ENCODE peak calls at places on chromosome 13, in ten cellular contexts. One of them, this sample, is unnamed.

GRCh38 chr13:75173457-75174356 is 308.3 kb downstream of the TBC1D4 start:
- DNase-seq in mesothelial cell of epicardium: no peak
- DNase-seq in endodermal cell: peak; percentile 50
- DNase-seq in mucosa of descending colon: no peak
- DNase-seq in fibroblast of the aortic adventitia: no peak
- DNase-seq in astrocyte: no peak
- DNase-seq in pancreas: no peak
- DNase-seq in heart right ventricle: no peak
- DNase-seq in bronchial epithelial cell: no peak
- DNase-seq in fibroblast of lung: no peak
- DNase-seq in this sample: no peak

GRCh38 chr13:23146811-23147245 is 34.0 kb upstream of the SGCG start:
- DNase-seq in mesothelial cell of epicardium: no peak
- DNase-seq in endodermal cell: no peak
- DNase-seq in mucosa of descending colon: no peak
- DNase-seq in fibroblast of the aortic adventitia: no peak
- DNase-seq in astrocyte: no peak
- DNase-seq in pancreas: no peak
- DNase-seq in heart right ventricle: no peak
- DNase-seq in bronchial epithelial cell: peak; percentile 48
- DNase-seq in fibroblast of lung: peak; percentile 82
- DNase-seq in this sample: no peak

GRCh38 chr13:28408235-28408848 is 86.6 kb downstream of the FLT1 start:
- DNase-seq in mesothelial cell of epicardium: no peak
- DNase-seq in endodermal cell: no peak
- DNase-seq in mucosa of descending colon: peak; percentile 5
- DNase-seq in fibroblast of the aortic adventitia: no peak
- DNase-seq in astrocyte: no peak
- DNase-seq in pancreas: no peak
- DNase-seq in heart right ventricle: peak; percentile 88
- DNase-seq in bronchial epithelial cell: no peak
- DNase-seq in fibroblast of lung: no peak
- DNase-seq in this sample: no peak

GRCh38 chr13:58999851-59000250 is 1163.9 kb downstream of the DIAPH3 start:
- DNase-seq in mesothelial cell of epicardium: no peak
- DNase-seq in endodermal cell: no peak
- DNase-seq in mucosa of descending colon: no peak
- DNase-seq in fibroblast of the aortic adventitia: no peak
- DNase-seq in astrocyte: peak; percentile 31
- DNase-seq in pancreas: no peak
- DNase-seq in heart right ventricle: no peak
- DNase-seq in bronchial epithelial cell: no peak
- DNase-seq in fibroblast of lung: no peak
- DNase-seq in this sample: no peak

GRCh38 chr13:99153219-99153618 is 47.4 kb upstream of the UBAC2 start:
- DNase-seq in mesothelial cell of epicardium: no peak
- DNase-seq in endodermal cell: no peak
- DNase-seq in mucosa of descending colon: no peak
- DNase-seq in fibroblast of the aortic adventitia: peak; percentile 73
- DNase-seq in astrocyte: peak; percentile 51
- DNase-seq in pancreas: no peak
- DNase-seq in heart right ventricle: no peak
- DNase-seq in bronchial epithelial cell: peak; percentile 35
- DNase-seq in fibroblast of lung: no peak
- DNase-seq in this sample: no peak

GRCh38 chr13:91778123-91778522 is 379.7 kb downstream of the GPC5 start:
- DNase-seq in mesothelial cell of epicardium: no peak
- DNase-seq in endodermal cell: no peak
- DNase-seq in mucosa of descending colon: no peak
- DNase-seq in fibroblast of the aortic adventitia: no peak
- DNase-seq in astrocyte: no peak
- DNase-seq in pancreas: no peak
- DNase-seq in heart right ventricle: no peak
- DNase-seq in bronchial epithelial cell: no peak
- DNase-seq in fibroblast of lung: no peak
- DNase-seq in this sample: no peak

GRCh38 chr13:91193358-91193757 is 154.1 kb upstream of the MIR17HG start:
- DNase-seq in mesothelial cell of epicardium: no peak
- DNase-seq in endodermal cell: no peak
- DNase-seq in mucosa of descending colon: no peak
- DNase-seq in fibroblast of the aortic adventitia: no peak
- DNase-seq in astrocyte: no peak
- DNase-seq in pancreas: no peak
- DNase-seq in heart right ventricle: no peak
- DNase-seq in bronchial epithelial cell: no peak
- DNase-seq in fibroblast of lung: no peak
- DNase-seq in this sample: no peak

GRCh38 chr13:51168623-51169022 is 53.6 kb upstream of the FAM124A start:
- DNase-seq in mesothelial cell of epicardium: no peak
- DNase-seq in endodermal cell: peak; percentile 76
- DNase-seq in mucosa of descending colon: no peak
- DNase-seq in fibroblast of the aortic adventitia: no peak
- DNase-seq in astrocyte: no peak
- DNase-seq in pancreas: no peak
- DNase-seq in heart right ventricle: no peak
- DNase-seq in bronchial epithelial cell: no peak
- DNase-seq in fibroblast of lung: no peak
- DNase-seq in this sample: no peak

GRCh38 chr13:34779171-34779570 is 162.9 kb upstream of the NBEA start:
- DNase-seq in mesothelial cell of epicardium: no peak
- DNase-seq in endodermal cell: no peak
- DNase-seq in mucosa of descending colon: no peak
- DNase-seq in fibroblast of the aortic adventitia: no peak
- DNase-seq in astrocyte: no peak
- DNase-seq in pancreas: no peak
- DNase-seq in heart right ventricle: no peak
- DNase-seq in bronchial epithelial cell: no peak
- DNase-seq in fibroblast of lung: no peak
- DNase-seq in this sample: no peak

DNA sequence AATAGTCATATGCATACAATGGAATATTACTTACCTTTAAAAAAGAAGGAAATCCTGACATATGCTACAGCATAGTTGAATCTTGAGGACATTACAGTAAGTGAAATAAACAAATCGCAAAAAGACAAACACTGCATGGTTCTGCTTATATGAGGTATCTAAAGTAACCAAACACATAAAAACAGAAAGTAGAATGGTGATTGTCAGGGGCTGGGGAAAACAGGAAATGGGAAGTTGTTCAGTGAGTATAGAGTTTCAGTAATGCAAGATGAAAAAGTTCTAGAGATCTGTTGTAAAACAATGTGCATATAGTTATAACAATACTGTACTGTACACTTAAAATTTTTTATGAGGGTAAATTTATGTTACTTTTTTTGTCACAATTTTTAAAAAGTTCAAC is 219.4 kb downstream of the KLF5 start:
- DNase-seq in mesothelial cell of epicardium: no peak
- DNase-seq in endodermal cell: no peak
- DNase-seq in mucosa of descending colon: no peak
- DNase-seq in fibroblast of the aortic adventitia: no peak
- DNase-seq in astrocyte: no peak
- DNase-seq in pancreas: no peak
- DNase-seq in heart right ventricle: no peak
- DNase-seq in bronchial epithelial cell: no peak
- DNase-seq in fibroblast of lung: no peak
- DNase-seq in this sample: no peak
- TF ChIP-seq CTCF in mesothelial cell of epicardium: no peak
- TF ChIP-seq CTCF in endodermal cell: no peak
- TF ChIP-seq CTCF in mucosa of descending colon: no peak
- TF ChIP-seq CTCF in fibroblast of the aortic adventitia: no peak
- TF ChIP-seq CTCF in astrocyte: no peak
- TF ChIP-seq CTCF in pancreas: no peak
- TF ChIP-seq CTCF in heart right ventricle: no peak
- TF ChIP-seq CTCF in bronchial epithelial cell: no peak
- TF ChIP-seq CTCF in fibroblast of lung: no peak
- TF ChIP-seq CTCF in this sample: no peak

GRCh38 chr13:112894673-112895481 is 74.1 kb upstream of the MCF2L start:
- DNase-seq in mesothelial cell of epicardium: no peak
- DNase-seq in endodermal cell: peak; percentile 87
- DNase-seq in mucosa of descending colon: no peak
- DNase-seq in fibroblast of the aortic adventitia: no peak
- DNase-seq in astrocyte: no peak
- DNase-seq in pancreas: peak; percentile 86
- DNase-seq in heart right ventricle: no peak
- DNase-seq in bronchial epithelial cell: no peak
- DNase-seq in fibroblast of lung: no peak
- DNase-seq in this sample: no peak

GRCh38 chr13:112895521-112896465 is 73.2 kb upstream of the MCF2L start:
- DNase-seq in mesothelial cell of epicardium: no peak
- DNase-seq in endodermal cell: no peak
- DNase-seq in mucosa of descending colon: no peak
- DNase-seq in fibroblast of the aortic adventitia: no peak
- DNase-seq in astrocyte: no peak
- DNase-seq in pancreas: no peak
- DNase-seq in heart right ventricle: no peak
- DNase-seq in bronchial epithelial cell: no peak
- DNase-seq in fibroblast of lung: no peak
- DNase-seq in this sample: no peak

GRCh38 chr13:112893570-112894422 is 75.2 kb upstream of the MCF2L start:
- DNase-seq in mesothelial cell of epicardium: no peak
- DNase-seq in endodermal cell: peak; percentile 93
- DNase-seq in mucosa of descending colon: peak; percentile 48
- DNase-seq in fibroblast of the aortic adventitia: peak; percentile 6
- DNase-seq in astrocyte: no peak
- DNase-seq in pancreas: peak; percentile 90
- DNase-seq in heart right ventricle: no peak
- DNase-seq in bronchial epithelial cell: no peak
- DNase-seq in fibroblast of lung: peak; percentile 23
- DNase-seq in this sample: no peak

GRCh38 chr13:112892759-112893569 is 76.0 kb upstream of the MCF2L start:
- DNase-seq in mesothelial cell of epicardium: no peak
- DNase-seq in endodermal cell: peak; percentile 81
- DNase-seq in mucosa of descending colon: peak; percentile 46
- DNase-seq in fibroblast of the aortic adventitia: no peak
- DNase-seq in astrocyte: no peak
- DNase-seq in pancreas: peak; percentile 78
- DNase-seq in heart right ventricle: no peak
- DNase-seq in bronchial epithelial cell: no peak
- DNase-seq in fibroblast of lung: no peak
- DNase-seq in this sample: no peak

GRCh38 chr13:112894423-112894672 is 74.7 kb upstream of the MCF2L start:
- DNase-seq in mesothelial cell of epicardium: no peak
- DNase-seq in endodermal cell: no peak
- DNase-seq in mucosa of descending colon: no peak
- DNase-seq in fibroblast of the aortic adventitia: no peak
- DNase-seq in astrocyte: no peak
- DNase-seq in pancreas: no peak
- DNase-seq in heart right ventricle: no peak
- DNase-seq in bronchial epithelial cell: no peak
- DNase-seq in fibroblast of lung: no peak
- DNase-seq in this sample: no peak
- TF ChIP-seq CTCF in mesothelial cell of epicardium: no peak
- TF ChIP-seq CTCF in endodermal cell: no peak
- TF ChIP-seq CTCF in mucosa of descending colon: no peak
- TF ChIP-seq CTCF in fibroblast of the aortic adventitia: no peak
- TF ChIP-seq CTCF in astrocyte: no peak
- TF ChIP-seq CTCF in pancreas: no peak
- TF ChIP-seq CTCF in heart right ventricle: no peak
- TF ChIP-seq CTCF in bronchial epithelial cell: no peak
- TF ChIP-seq CTCF in fibroblast of lung: no peak
- TF ChIP-seq CTCF in this sample: no peak

DNA sequence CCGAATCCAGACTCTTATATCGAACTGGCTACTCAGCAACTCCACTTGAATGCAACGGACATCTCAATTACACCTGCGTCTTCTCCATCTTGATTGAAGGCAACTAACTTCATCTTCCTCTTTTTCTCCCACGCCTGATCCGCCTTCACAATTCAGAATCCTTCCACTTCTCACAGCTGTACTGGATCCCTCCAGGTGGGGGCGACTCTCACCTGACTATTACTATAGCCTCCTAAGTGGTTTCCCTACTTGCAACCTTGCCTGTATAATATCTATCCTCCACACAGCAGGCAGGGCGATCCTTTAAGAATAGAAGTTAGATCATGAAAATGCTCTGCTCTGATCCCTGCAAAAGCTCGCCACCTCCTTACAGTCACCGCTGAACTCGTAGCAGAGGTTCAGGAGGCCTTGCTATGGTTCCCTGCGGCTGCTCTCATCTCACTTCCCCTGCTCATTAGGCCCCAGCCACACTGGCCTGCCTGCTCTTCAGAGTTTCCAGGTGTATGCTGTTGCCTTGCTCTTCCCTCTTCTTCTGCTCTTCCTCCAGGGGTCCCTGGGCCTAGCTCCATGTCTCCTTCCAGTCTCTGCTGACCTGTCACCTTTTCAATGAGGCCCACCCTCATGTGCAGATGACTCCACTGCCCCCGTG is 31.9 kb downstream of the RFXAP start:
- DNase-seq in mesothelial cell of epicardium: no peak
- DNase-seq in endodermal cell: peak; percentile 87
- DNase-seq in mucosa of descending colon: peak; percentile 51
- DNase-seq in fibroblast of the aortic adventitia: no peak
- DNase-seq in astrocyte: no peak
- DNase-seq in pancreas: no peak
- DNase-seq in heart right ventricle: no peak
- DNase-seq in bronchial epithelial cell: no peak
- DNase-seq in fibroblast of lung: no peak
- DNase-seq in this sample: no peak
- TF ChIP-seq CTCF in mesothelial cell of epicardium: peak; percentile 41
- TF ChIP-seq CTCF in endodermal cell: peak; percentile 79
- TF ChIP-seq CTCF in mucosa of descending colon: no peak
- TF ChIP-seq CTCF in fibroblast of the aortic adventitia: peak; percentile 32
- TF ChIP-seq CTCF in astrocyte: no peak
- TF ChIP-seq CTCF in pancreas: no peak
- TF ChIP-seq CTCF in heart right ventricle: peak; percentile 10
- TF ChIP-seq CTCF in bronchial epithelial cell: peak; percentile 15
- TF ChIP-seq CTCF in fibroblast of lung: peak; percentile 21
- TF ChIP-seq CTCF in this sample: no peak

GRCh38 chr13:41649659-41650058 is 192.3 kb downstream of the RGCC start:
- DNase-seq in mesothelial cell of epicardium: no peak
- DNase-seq in endodermal cell: peak; percentile 62
- DNase-seq in mucosa of descending colon: no peak
- DNase-seq in fibroblast of the aortic adventitia: peak; percentile 15
- DNase-seq in astrocyte: no peak
- DNase-seq in pancreas: no peak
- DNase-seq in heart right ventricle: no peak
- DNase-seq in bronchial epithelial cell: no peak
- DNase-seq in fibroblast of lung: peak; percentile 42
- DNase-seq in this sample: no peak
- TF ChIP-seq CTCF in mesothelial cell of epicardium: no peak
- TF ChIP-seq CTCF in endodermal cell: peak; percentile 80
- TF ChIP-seq CTCF in mucosa of descending colon: no peak
- TF ChIP-seq CTCF in fibroblast of the aortic adventitia: peak; percentile 49
- TF ChIP-seq CTCF in astrocyte: peak; percentile 36
- TF ChIP-seq CTCF in pancreas: no peak
- TF ChIP-seq CTCF in heart right ventricle: peak; percentile 32
- TF ChIP-seq CTCF in bronchial epithelial cell: peak; percentile 30
- TF ChIP-seq CTCF in fibroblast of lung: peak; percentile 56
- TF ChIP-seq CTCF in this sample: no peak

This sample was measured in omental fat pad.